ENCODE peak calls at places on chromosomes 5 and 9, in eight cellular contexts. R is CD8-positive, alpha-beta T cell; F is HCT116; M is prostate gland; C is BJ; Z is fibroblast of lung; A is fibroblast of pulmonary artery; Y is fibroblast of the aortic adventitia. L is an unnamed sample.

GRCh38 chr5:71663570-71663969 is 55.5 kb upstream of the CARTPT start:
- DNase-seq in C (no peak), R (no peak), Z (no peak), M (no peak), F (peak; percentile 8), Y (no peak), A (no peak), L (no peak)

GRCh38 chr9:137592767-137593166 is 2.5 kb upstream of the ZMYND19 start:
- DNase-seq in C (no peak), M (no peak), Z (no peak), F (no peak), A (no peak), R (no peak), Y (no peak), L (no peak)

GRCh38 chr9:1726993-1727759 is 288.0 kb upstream of the SMARCA2 start:
- DNase-seq in Y (no peak), M (no peak), A (no peak), C (no peak), F (no peak), R (no peak), Z (no peak), L (no peak)

GRCh38 chr5:86579502-86579901 is 38.2 kb upstream of the COX7C start:
- DNase-seq in M (no peak), F (no peak), R (no peak), C (no peak), Z (no peak), A (no peak), Y (no peak), L (no peak)

GRCh38 chr9:137138701-137139467 is at the start of gene GRIN1:
- DNase-seq in A (peak; percentile 34), R (peak; percentile 7), M (no peak), Z (no peak), C (no peak), F (no peak), Y (peak; percentile 15), L (no peak)

GRCh38 chr9:33263936-33264472 is 504 bp downstream of the BAG1 start:
- DNase-seq in Y (no peak), F (no peak), C (no peak), M (peak; percentile 37), Z (peak; percentile 25), R (peak; percentile 27), A (no peak), L (no peak)

GRCh38 chr9:6134661-6135177 is 80.9 kb upstream of the IL33 start:
- DNase-seq in F (no peak), M (no peak), R (no peak), A (no peak), Z (no peak), C (peak; percentile 32), Y (no peak), L (no peak)

GRCh38 chr5:179285236-179285635 is 60.0 kb downstream of the ADAMTS2 start:
- DNase-seq in C (no peak), Y (no peak), F (no peak), A (peak; percentile 44), Z (peak; percentile 35), M (no peak), R (no peak), L (no peak)

GRCh38 chr5:92561362-92562006 is 1019.5 kb downstream of the NR2F1-AS1 start:
- DNase-seq in C (no peak), Y (no peak), A (no peak), R (no peak), M (no peak), F (no peak), Z (no peak), L (no peak)

GRCh38 chr5:38615042-38615441 is 58.6 kb upstream of the LIFR start:
- DNase-seq in F (no peak), C (no peak), Z (no peak), M (no peak), A (no peak), Y (no peak), R (no peak), L (no peak)

GRCh38 chr5:143432658-143433239 is 29.3 kb upstream of the NR3C1 start:
- DNase-seq in F (no peak), Y (no peak), M (no peak), C (peak; percentile 37), A (no peak), R (no peak), Z (no peak), L (no peak)

GRCh38 chr9:122168356-122168755 is 8.6 kb downstream of the MORN5 start:
- DNase-seq in F (no peak), Y (no peak), M (no peak), A (no peak), Z (no peak), C (no peak), R (no peak), L (no peak)

DNA sequence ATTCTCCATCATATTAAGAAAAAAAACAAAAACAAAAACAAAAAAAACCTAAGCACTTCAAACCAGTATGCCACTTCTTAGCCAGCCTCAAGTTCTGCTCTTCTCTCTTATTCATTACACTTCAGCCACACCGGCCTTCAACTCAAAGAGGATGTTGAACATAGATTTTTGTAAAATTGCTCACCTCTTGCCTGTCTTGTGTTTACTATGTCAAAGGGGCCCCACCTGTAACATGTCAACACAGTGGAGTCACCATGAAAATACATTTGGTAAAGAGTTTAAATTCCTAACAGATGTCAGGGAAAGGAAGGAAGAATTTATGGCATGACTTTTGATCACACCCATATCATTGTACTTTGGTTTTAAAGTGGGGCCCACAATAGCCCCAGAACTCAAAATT is 121.1 kb upstream of the GHR start:
- DNase-seq in C (no peak), R (no peak), M (no peak), F (no peak), Y (peak; percentile 8), A (no peak), Z (no peak), L (no peak)
- H3K4me3 ChIP-seq in C (no peak overlapping the region), R (no peak overlapping the region), M (no peak overlapping the region), F (no peak overlapping the region), Y (no peak overlapping the region), A (no peak overlapping the region), Z (no peak overlapping the region), L (no peak overlapping the region)

DNA sequence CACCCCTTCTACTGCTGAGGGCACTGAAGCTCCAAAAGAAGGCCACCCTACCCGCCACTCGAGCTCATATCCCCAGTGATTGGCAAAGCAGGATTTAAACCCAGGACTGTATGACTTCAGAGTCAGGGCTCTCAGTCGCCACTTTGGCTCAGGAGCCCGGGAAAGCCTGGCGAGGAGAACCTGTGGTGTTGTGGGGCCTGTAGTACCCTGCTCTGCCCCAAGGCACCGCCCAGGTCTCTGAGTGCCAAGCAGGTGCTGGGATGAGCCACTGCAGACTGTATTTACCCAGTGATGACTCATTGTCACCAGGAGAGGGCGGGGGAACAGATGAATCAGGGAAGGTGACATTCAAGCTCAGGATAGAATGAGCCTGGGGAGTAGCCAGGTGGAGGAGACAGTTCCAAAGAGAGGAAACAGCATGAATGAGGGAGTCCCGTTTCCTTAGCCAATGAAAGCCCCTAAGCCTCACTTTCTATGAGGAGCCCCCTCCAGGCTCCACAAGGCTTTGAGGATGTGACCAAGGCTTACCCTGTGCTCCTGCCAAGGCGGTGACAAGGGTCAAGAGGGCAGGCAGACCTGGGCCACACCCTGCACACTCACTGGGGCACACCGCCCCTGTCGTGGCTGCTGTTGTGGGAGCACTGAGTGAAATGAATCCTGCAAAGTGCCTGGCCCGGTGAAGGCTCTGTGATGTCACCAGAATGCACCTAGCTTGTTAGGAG is 17.8 kb upstream of the DPM2 start:
- DNase-seq in Y (no peak), M (peak; percentile 98), Z (no peak), R (peak; percentile 63), C (no peak), F (peak; percentile 98), A (no peak), L (no peak)
- TF ChIP-seq CTCF in Y (peak; percentile 24), M (peak; percentile 50), Z (no peak), R (peak; percentile 77), C (no peak), F (peak; percentile 45), A (peak; percentile 2), L (peak; percentile 70)

DNA sequence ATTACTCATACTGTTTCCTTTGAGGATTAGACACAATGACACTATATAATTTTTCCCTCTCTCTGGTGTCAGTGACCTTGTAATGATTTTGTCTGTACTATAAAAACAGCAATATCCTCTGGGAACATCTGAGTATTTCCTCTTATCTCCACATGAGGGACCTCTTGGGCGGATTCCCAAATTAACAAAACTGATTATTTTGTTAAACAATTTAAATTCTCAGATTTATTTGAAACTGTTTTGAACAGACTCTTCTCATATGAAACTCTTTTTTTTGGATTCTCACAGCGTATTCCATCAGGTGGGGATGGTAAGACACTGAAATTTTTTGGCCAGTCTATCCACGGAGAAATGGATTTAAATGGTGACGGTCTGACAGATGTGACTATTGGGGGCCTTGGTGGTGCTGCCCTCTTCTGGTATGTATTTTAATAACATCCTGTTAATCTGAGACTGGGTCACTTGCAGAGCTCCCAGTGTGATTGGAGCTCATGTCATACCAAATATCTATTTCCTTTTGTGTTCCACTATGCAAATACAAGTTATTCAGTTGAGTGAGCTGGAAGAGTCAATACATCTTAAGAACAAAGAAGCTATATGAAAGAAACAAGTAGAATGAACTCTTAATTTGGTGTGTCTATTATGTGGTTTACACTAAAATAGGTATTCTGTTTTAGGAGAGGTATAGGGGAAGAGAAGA is 73.8 kb upstream of the ITGA2 start:
- DNase-seq in R (peak; percentile 10), A (peak; percentile 87), M (peak; percentile 48), Y (peak; percentile 85), Z (peak; percentile 85), F (peak; percentile 70), C (peak; percentile 37), L (peak; percentile 25)
- H3K4me3 ChIP-seq in R (no peak overlapping the region), A (peak overlapping the region; percentile 50), M (no peak overlapping the region), Y (peak overlapping the region; percentile 47), Z (no peak overlapping the region), F (no peak overlapping the region), C (peak overlapping the region; percentile 21), L (no peak overlapping the region)

GRCh38 chr5:44334622-44335021 is 54.6 kb downstream of the FGF10 start:
- DNase-seq in Z (no peak), C (no peak), Y (no peak), R (no peak), A (no peak), M (no peak), F (no peak), L (no peak)

GRCh38 chr5:44329716-44330115 is 59.5 kb downstream of the FGF10 start:
- DNase-seq in R (no peak), C (no peak), Y (no peak), A (no peak), F (no peak), M (no peak), Z (no peak), L (no peak)

GRCh38 chr5:44336708-44337107 is 52.5 kb downstream of the FGF10 start:
- DNase-seq in A (no peak), Z (no peak), M (no peak), F (no peak), R (no peak), Y (no peak), C (no peak), L (no peak)

GRCh38 chr5:44331471-44332079 is 57.6 kb downstream of the FGF10 start:
- DNase-seq in M (no peak), C (no peak), Z (peak; percentile 42), A (no peak), R (no peak), F (no peak), Y (no peak), L (no peak)

DNA sequence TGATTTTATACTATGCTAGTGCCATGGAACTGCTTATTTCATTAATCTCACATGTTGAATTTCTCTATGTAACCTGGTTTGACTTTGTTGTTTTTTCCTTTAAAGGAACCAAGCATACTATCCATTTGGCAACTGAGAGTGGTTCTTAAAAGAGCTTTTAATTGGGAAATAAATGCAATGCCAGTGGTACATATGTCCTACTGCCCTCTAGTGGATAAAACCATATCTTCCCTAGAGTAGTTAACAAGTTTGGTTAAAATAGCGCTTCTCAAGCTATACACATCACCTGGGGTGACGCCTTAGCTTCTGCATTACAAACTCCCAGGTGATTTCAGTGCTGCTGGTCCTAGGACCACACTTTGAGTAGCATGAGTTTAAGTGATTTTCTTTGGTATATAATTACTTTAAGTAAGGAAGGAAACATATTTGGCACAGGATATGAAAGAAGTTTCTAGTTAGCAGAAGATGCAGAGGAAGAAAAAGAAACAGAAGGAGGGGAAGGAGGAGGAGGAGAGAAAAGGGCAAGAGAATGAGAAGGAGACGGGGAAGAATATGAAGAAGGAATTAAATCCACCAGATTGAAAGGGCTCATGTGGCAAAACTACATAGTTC is 56.8 kb downstream of the FGF10 start:
- DNase-seq in C (no peak), A (peak; percentile 68), Z (peak; percentile 85), M (no peak), F (peak; percentile 39), R (no peak), Y (peak; percentile 72), L (no peak)
- TF ChIP-seq CTCF in C (peak; percentile 60), A (peak; percentile 65), Z (peak; percentile 57), M (peak; percentile 51), F (peak; percentile 75), R (no peak), Y (peak; percentile 67), L (peak; percentile 60)

L was measured in GM12864.